ENCODE peak calls at places on chromosome 15, in ten cellular contexts. D, Y, W, E, U, C, N, S, K and B are unnamed samples.

GRCh38 chr15:69144530-69144929 is 15.9 kb upstream of the GLCE start:
- DNase-seq in D (no peak), Y (no peak), W (no peak), E (no peak), U (no peak), C (no peak), N (no peak), S (no peak), K (no peak), B (no peak)

GRCh38 chr15:69392352-69392751 is 21.8 kb upstream of the KIF23 start:
- DNase-seq in D (no peak), Y (no peak), W (no peak), E (no peak), U (no peak), C (no peak), N (no peak), S (no peak), K (no peak), B (no peak)

GRCh38 chr15:79977431-79977940 is 6.5 kb upstream of the BCL2A1 start:
- DNase-seq in D (no peak), Y (no peak), W (no peak), E (no peak), U (no peak), C (no peak), N (no peak), S (no peak), K (no peak), B (no peak)

GRCh38 chr15:72859023-72859756 is 75.6 kb upstream of the ADPGK start:
- DNase-seq in D (no peak), Y (no peak), W (no peak), E (no peak), U (no peak), C (no peak), N (no peak), S (no peak), K (no peak), B (peak; percentile 64)

GRCh38 chr15:31268108-31268501 is 58.5 kb upstream of the KLF13 start:
- DNase-seq in D (peak; percentile 24), Y (no peak), W (no peak), E (no peak), U (no peak), C (no peak), N (no peak), S (peak; percentile 16), K (no peak), B (no peak)

GRCh38 chr15:31563421-31563820 is 236.8 kb downstream of the KLF13 start:
- DNase-seq in D (no peak), Y (no peak), W (no peak), E (no peak), U (no peak), C (no peak), N (no peak), S (no peak), K (no peak), B (no peak)

GRCh38 chr15:67080900-67081431 is 15.6 kb downstream of the SMAD3 start:
- DNase-seq in D (no peak), Y (no peak), W (peak; percentile 86), E (peak; percentile 46), U (no peak), C (peak; percentile 57), N (no peak), S (no peak), K (no peak), B (peak; percentile 64)

GRCh38 chr15:63461230-63461629 is 43.2 kb upstream of the USP3 start:
- DNase-seq in D (no peak), Y (no peak), W (no peak), E (no peak), U (peak; percentile 71), C (no peak), N (no peak), S (peak; percentile 81), K (no peak), B (peak; percentile 12)

GRCh38 chr15:77564933-77565332 is 67.8 kb downstream of the LINGO1 start:
- DNase-seq in D (no peak), Y (no peak), W (no peak), E (no peak), U (no peak), C (no peak), N (no peak), S (no peak), K (no peak), B (no peak)

GRCh38 chr15:53831907-53832793 is 72.7 kb upstream of the WDR72 start:
- DNase-seq in D (no peak), Y (no peak), W (peak; percentile 62), E (no peak), U (no peak), C (no peak), N (no peak), S (no peak), K (no peak), B (no peak)

GRCh38 chr15:53833134-53833624 is 73.7 kb upstream of the WDR72 start:
- DNase-seq in D (no peak), Y (no peak), W (peak; percentile 25), E (peak; percentile 29), U (no peak), C (no peak), N (no peak), S (no peak), K (no peak), B (peak; percentile 0)

GRCh38 chr15:53829471-53829870 is 70.0 kb upstream of the WDR72 start:
- DNase-seq in D (no peak), Y (no peak), W (no peak), E (no peak), U (no peak), C (no peak), N (no peak), S (no peak), K (no peak), B (no peak)

GRCh38 chr15:53834214-53834613 is 74.8 kb upstream of the WDR72 start:
- DNase-seq in D (no peak), Y (no peak), W (no peak), E (no peak), U (no peak), C (no peak), N (no peak), S (no peak), K (no peak), B (no peak)

GRCh38 chr15:53830707-53831386 is 71.4 kb upstream of the WDR72 start:
- DNase-seq in D (no peak), Y (no peak), W (no peak), E (no peak), U (no peak), C (no peak), N (no peak), S (no peak), K (no peak), B (no peak)
- H3K27ac ChIP-seq in D (no peak overlapping the region), Y (no peak overlapping the region), W (no peak overlapping the region), E (no peak overlapping the region), U (no peak overlapping the region), C (no peak overlapping the region), N (no peak overlapping the region), S (no peak overlapping the region), K (no peak overlapping the region), B (no peak overlapping the region)

GRCh38 chr15:34078900-34079299 is 22.8 kb downstream of the EMC7 start:
- DNase-seq in D (no peak), Y (no peak), W (no peak), E (no peak), U (no peak), C (no peak), N (no peak), S (no peak), K (no peak), B (no peak)
- H3K27ac ChIP-seq in D (no peak overlapping the region), Y (no peak overlapping the region), W (no peak overlapping the region), E (no peak overlapping the region), U (no peak overlapping the region), C (no peak overlapping the region), N (no peak overlapping the region), S (no peak overlapping the region), K (no peak overlapping the region), B (no peak overlapping the region)

GRCh38 chr15:85044894-85045293 is 63.2 kb downstream of the PDE8A start:
- DNase-seq in D (no peak), Y (no peak), W (no peak), E (no peak), U (no peak), C (no peak), N (no peak), S (no peak), K (no peak), B (no peak)

GRCh38 chr15:85049805-85050204 is 68.1 kb downstream of the PDE8A start:
- DNase-seq in D (no peak), Y (no peak), W (no peak), E (no peak), U (no peak), C (no peak), N (no peak), S (no peak), K (no peak), B (no peak)

GRCh38 chr15:85047271-85047948 is 65.8 kb downstream of the PDE8A start:
- DNase-seq in D (no peak), Y (peak; percentile 60), W (peak; percentile 82), E (no peak), U (no peak), C (no peak), N (no peak), S (no peak), K (no peak), B (no peak)

GRCh38 chr15:85045615-85046014 is 64.0 kb downstream of the PDE8A start:
- DNase-seq in D (no peak), Y (no peak), W (no peak), E (no peak), U (no peak), C (no peak), N (no peak), S (no peak), K (no peak), B (no peak)

GRCh38 chr15:85048430-85048829 is 66.8 kb downstream of the PDE8A start:
- DNase-seq in D (no peak), Y (no peak), W (peak; percentile 64), E (no peak), U (no peak), C (no peak), N (no peak), S (no peak), K (no peak), B (no peak)
- H3K27ac ChIP-seq in D (no peak overlapping the region), Y (no peak overlapping the region), W (peak overlapping the region; percentile 55), E (no peak overlapping the region), U (no peak overlapping the region), C (no peak overlapping the region), N (no peak overlapping the region), S (no peak overlapping the region), K (no peak overlapping the region), B (peak overlapping the region; percentile 81)

GRCh38 chr15:89139613-89140499 is 51.6 kb downstream of the ABHD2 start:
- DNase-seq in D (no peak), Y (no peak), W (peak; percentile 34), E (no peak), U (peak; percentile 31), C (no peak), N (no peak), S (no peak), K (no peak), B (peak; percentile 23)

GRCh38 chr15:89141885-89142284 is 53.6 kb downstream of the ABHD2 start:
- DNase-seq in D (no peak), Y (no peak), W (no peak), E (no peak), U (no peak), C (no peak), N (no peak), S (no peak), K (no peak), B (no peak)

GRCh38 chr15:89138999-89139612 is 50.9 kb downstream of the ABHD2 start:
- DNase-seq in D (no peak), Y (no peak), W (peak; percentile 66), E (no peak), U (no peak), C (no peak), N (no peak), S (no peak), K (no peak), B (no peak)

GRCh38 chr15:89142423-89142822 is 54.2 kb downstream of the ABHD2 start:
- DNase-seq in D (no peak), Y (no peak), W (no peak), E (no peak), U (no peak), C (no peak), N (no peak), S (no peak), K (no peak), B (no peak)

GRCh38 chr15:89140595-89140994 is 52.3 kb downstream of the ABHD2 start:
- DNase-seq in D (no peak), Y (no peak), W (no peak), E (no peak), U (no peak), C (no peak), N (no peak), S (no peak), K (no peak), B (no peak)
- H3K27ac ChIP-seq in D (no peak overlapping the region), Y (no peak overlapping the region), W (no peak overlapping the region), E (no peak overlapping the region), U (no peak overlapping the region), C (no peak overlapping the region), N (no peak overlapping the region), S (no peak overlapping the region), K (no peak overlapping the region), B (no peak overlapping the region)